ENCODE peak calls at places on chromosomes 7 and 10, in seven cellular contexts. P is HuH-7.5, I is stromal cell of bone marrow, E is AG10803, K is kidney epithelial cell, H is PC-9, O is NCI-H510A treated with DMSO at 0.1 percent for 48 hours. Y is an unnamed sample.

GRCh38 chr10:90125406-90125805 is 424.0 kb downstream of the KIF20B start:
- DNase-seq in P (no peak), I (no peak), E (no peak), K (no peak), H (no peak), O (no peak), Y (no peak)

GRCh38 chr7:106151459-106152312 is 39.6 kb upstream of the SYPL1 start:
- DNase-seq in P (no peak), I (no peak), E (no peak), K (no peak), H (no peak), O (no peak), Y (no peak)

GRCh38 chr7:150996289-150997074 is 5.7 kb downstream of the NOS3 start:
- DNase-seq in P (no peak), I (no peak), E (no peak), K (no peak), H (no peak), O (no peak), Y (no peak)

GRCh38 chr10:98246911-98247820 is 20.8 kb downstream of the LOXL4 start:
- DNase-seq in P (no peak), I (no peak), E (peak), K (peak), H (no peak), O (no peak), Y (peak)

GRCh38 chr7:3089493-3089892 is 45.8 kb upstream of the CARD11 start:
- DNase-seq in P (no peak), I (no peak), E (no peak), K (no peak), H (no peak), O (no peak), Y (peak)

GRCh38 chr10:124517466-124517865 is 55.8 kb downstream of the LHPP start:
- DNase-seq in P (no peak), I (no peak), E (no peak), K (no peak), H (no peak), O (no peak), Y (no peak)

GRCh38 chr7:126778101-126778500 is 474.6 kb downstream of the GRM8 start:
- DNase-seq in P (no peak), I (no peak), E (no peak), K (no peak), H (no peak), O (peak), Y (no peak)

GRCh38 chr10:73873843-73874215 is 526 bp downstream of the CAMK2G start:
- DNase-seq in P (no peak), I (no peak), E (no peak), K (no peak), H (no peak), O (no peak), Y (no peak)

GRCh38 chr10:96176985-96177384 is 46.9 kb downstream of the ZNF518A start:
- DNase-seq in P (no peak), I (no peak), E (no peak), K (no peak), H (no peak), O (no peak), Y (peak)

GRCh38 chr10:68110027-68110426 is 739 bp downstream of the MYPN start:
- DNase-seq in P (no peak), I (no peak), E (no peak), K (no peak), H (no peak), O (no peak), Y (no peak)

GRCh38 chr7:5694221-5694754 is 87.2 kb downstream of the RNF216 start:
- DNase-seq in P (no peak), I (peak), E (peak), K (no peak), H (no peak), O (no peak), Y (peak)

GRCh38 chr7:33243319-33243881 is 114.0 kb downstream of the BBS9 start:
- DNase-seq in P (peak), I (peak), E (peak), K (no peak), H (no peak), O (peak), Y (peak)

GRCh38 chr10:58266826-58267712 is 625 bp downstream of the IPMK start:
- DNase-seq in P (peak), I (peak), E (peak), K (no peak), H (peak), O (no peak), Y (peak)

GRCh38 chr10:94938383-94938782 is at the start of gene CYP2C9:
- DNase-seq in P (no peak), I (no peak), E (no peak), K (no peak), H (no peak), O (no peak), Y (no peak)

GRCh38 chr10:46228076-46229071 is 58.4 kb upstream of the ANTXRL start:
- DNase-seq in P (peak), I (peak), E (peak), K (no peak), H (peak), O (peak), Y (peak)

GRCh38 chr10:3192856-3193635 is 20.5 kb upstream of the PITRM1 start:
- DNase-seq in P (peak), I (peak), E (peak), K (no peak), H (peak), O (peak), Y (peak)

GRCh38 chr7:83579740-83580139 is 69.2 kb downstream of the SEMA3E start:
- DNase-seq in P (no peak), I (peak), E (no peak), K (peak), H (no peak), O (no peak), Y (peak)

GRCh38 chr10:3761111-3761686 is 23.8 kb downstream of the KLF6 start:
- DNase-seq in P (no peak), I (no peak), E (no peak), K (no peak), H (no peak), O (no peak), Y (no peak)

GRCh38 chr7:98250789-98251188 is 1.2 kb downstream of the TECPR1 start:
- DNase-seq in P (no peak), I (no peak), E (no peak), K (no peak), H (peak), O (peak), Y (no peak)

GRCh38 chr10:77360121-77360520 is 277.5 kb downstream of the KCNMA1 start:
- DNase-seq in P (no peak), I (peak), E (peak), K (no peak), H (no peak), O (no peak), Y (peak)

GRCh38 chr10:124231188-124232135 is 138.1 kb upstream of the CHST15 start:
- DNase-seq in P (no peak), I (no peak), E (no peak), K (no peak), H (no peak), O (no peak), Y (no peak)

GRCh38 chr7:106600569-106601373 is 60.2 kb downstream of the CCDC71L start:
- DNase-seq in P (no peak), I (no peak), E (no peak), K (no peak), H (no peak), O (no peak), Y (no peak)

GRCh38 chr10:4241724-4242345 is 456.8 kb upstream of the KLF6 start:
- DNase-seq in P (no peak), I (peak), E (peak), K (peak), H (peak), O (no peak), Y (peak)